ENCODE peak calls at places on chromosomes 12 and 14, in six cellular contexts. Y is colonic mucosa, D is ovary, E is PC-3, P is lung, C is fibroblast of lung. A is an unnamed sample.

GRCh38 chr12:111076611-111077451 is 156.5 kb upstream of the MYL2 start:
- DNase-seq in P (no peak), Y (no peak), E (no peak), D (no peak), C (no peak), A (no peak)

GRCh38 chr14:41607119-41607785 is 576 bp downstream of the LRFN5 start:
- DNase-seq in D (peak; percentile 6), C (peak; percentile 19), Y (no peak), E (no peak), P (no peak), A (no peak)

GRCh38 chr12:26701604-26702215 is 131.3 kb downstream of the ITPR2 start:
- DNase-seq in E (peak; percentile 80), C (peak; percentile 47), Y (no peak), D (no peak), P (no peak), A (peak; percentile 20)

GRCh38 chr14:81464253-81465001 is 64.3 kb upstream of the STON2 start:
- DNase-seq in C (peak; percentile 39), P (peak; percentile 54), E (peak; percentile 88), D (peak; percentile 23), Y (peak; percentile 75), A (peak; percentile 14)

GRCh38 chr14:67241416-67242362 is at the start of gene PALS1:
- DNase-seq in P (peak; percentile 48), E (peak; percentile 81), Y (no peak), C (peak; percentile 88), D (no peak), A (peak; percentile 54)

GRCh38 chr12:81809113-81809777 is 50.1 kb upstream of the PPFIA2 start:
- DNase-seq in E (no peak), D (no peak), P (no peak), C (no peak), Y (no peak), A (no peak)

GRCh38 chr14:39491134-39491541 is 58.9 kb upstream of the FBXO33 start:
- DNase-seq in D (no peak), P (no peak), E (peak; percentile 60), C (peak; percentile 33), Y (no peak), A (peak; percentile 5)

GRCh38 chr12:108605000-108605689 is 7.3 kb upstream of the TMEM119 start:
- DNase-seq in P (no peak), C (no peak), Y (no peak), D (no peak), E (no peak), A (no peak)

GRCh38 chr14:66082009-66082408 is 404.2 kb upstream of the CCDC196 start:
- DNase-seq in P (no peak), C (peak; percentile 56), E (no peak), D (no peak), Y (no peak), A (no peak)

GRCh38 chr12:77893918-77894317 is 63.2 kb downstream of the NAV3 start:
- DNase-seq in D (no peak), C (peak; percentile 43), P (no peak), Y (peak; percentile 87), E (peak; percentile 39), A (no peak)

GRCh38 chr14:73740921-73741326 is 26.7 kb upstream of the PNMA1 start:
- DNase-seq in Y (peak; percentile 96), P (peak; percentile 88), D (peak; percentile 78), C (no peak), E (peak; percentile 91), A (no peak)

GRCh38 chr14:72907327-72907826 is 13.5 kb upstream of the DPF3 start:
- DNase-seq in C (peak; percentile 46), E (no peak), Y (peak; percentile 34), D (no peak), P (no peak), A (no peak)

GRCh38 chr12:130013771-130014484 is 110.1 kb upstream of the TMEM132D start:
- DNase-seq in E (peak; percentile 57), P (peak; percentile 34), D (no peak), Y (peak; percentile 45), C (peak; percentile 16), A (no peak)

GRCh38 chr14:97878206-97878605 is 1081.0 kb downstream of the VRK1 start:
- DNase-seq in Y (no peak), P (no peak), D (no peak), E (no peak), C (no peak), A (no peak)

GRCh38 chr12:29738416-29738815 is 45.3 kb downstream of the TMTC1 start:
- DNase-seq in C (no peak), Y (no peak), E (no peak), D (no peak), P (no peak), A (no peak)

GRCh38 chr14:27739657-27740156 is 1026.9 kb upstream of the FOXG1 start:
- DNase-seq in E (no peak), D (no peak), C (no peak), Y (no peak), P (no peak), A (no peak)

GRCh38 chr12:28631831-28632230 is 441.6 kb downstream of the CCDC91 start:
- DNase-seq in P (no peak), C (peak; percentile 14), Y (no peak), E (no peak), D (no peak), A (no peak)

DNA sequence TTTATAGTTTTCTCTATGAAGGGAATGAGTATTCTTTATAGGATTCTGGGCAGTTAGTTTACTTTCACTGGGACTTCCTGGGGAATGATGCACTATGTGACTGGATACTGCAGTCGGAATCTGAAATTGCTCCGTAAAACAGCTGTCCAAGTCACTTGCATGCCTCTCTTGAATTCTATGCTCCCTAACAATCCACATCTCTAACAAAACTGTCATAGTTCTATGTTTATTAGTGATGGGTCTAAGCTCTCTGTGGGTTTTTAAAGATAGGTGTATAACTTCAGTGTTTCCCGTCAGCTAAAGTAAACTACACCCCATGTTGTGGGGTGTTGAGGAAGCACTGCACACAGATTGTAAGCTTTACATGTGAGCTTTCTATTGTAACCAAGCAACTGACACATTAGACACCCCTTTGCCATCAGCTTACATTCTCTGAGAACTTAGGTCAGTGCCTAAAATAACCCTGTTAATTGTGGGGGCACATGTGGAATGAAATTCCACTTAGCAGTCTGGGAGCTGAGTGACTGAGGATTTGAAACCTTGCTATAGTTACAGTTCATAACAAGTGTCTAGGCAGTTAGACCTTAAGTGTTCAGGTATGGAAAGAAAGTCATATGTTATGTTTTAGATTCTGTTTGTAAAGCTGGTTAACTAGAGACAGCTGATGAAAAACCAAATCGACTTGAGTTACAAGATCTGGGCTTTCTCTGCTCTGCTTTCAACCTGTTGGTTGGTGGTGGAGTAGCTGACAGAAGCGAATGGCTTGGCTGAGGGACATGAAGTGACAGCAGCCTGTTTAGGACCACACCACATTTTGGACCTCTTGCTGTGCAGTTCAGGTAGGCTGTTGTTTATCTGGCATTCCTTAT is 165.7 kb downstream of the AKAP6 start:
- DNase-seq in Y (no peak), E (no peak), D (no peak), C (no peak), P (no peak), A (no peak)
- H3K4me3 ChIP-seq in Y (no peak overlapping the region), E (no peak overlapping the region), D (no peak overlapping the region), C (no peak overlapping the region), P (no peak overlapping the region), A (no peak overlapping the region)

DNA sequence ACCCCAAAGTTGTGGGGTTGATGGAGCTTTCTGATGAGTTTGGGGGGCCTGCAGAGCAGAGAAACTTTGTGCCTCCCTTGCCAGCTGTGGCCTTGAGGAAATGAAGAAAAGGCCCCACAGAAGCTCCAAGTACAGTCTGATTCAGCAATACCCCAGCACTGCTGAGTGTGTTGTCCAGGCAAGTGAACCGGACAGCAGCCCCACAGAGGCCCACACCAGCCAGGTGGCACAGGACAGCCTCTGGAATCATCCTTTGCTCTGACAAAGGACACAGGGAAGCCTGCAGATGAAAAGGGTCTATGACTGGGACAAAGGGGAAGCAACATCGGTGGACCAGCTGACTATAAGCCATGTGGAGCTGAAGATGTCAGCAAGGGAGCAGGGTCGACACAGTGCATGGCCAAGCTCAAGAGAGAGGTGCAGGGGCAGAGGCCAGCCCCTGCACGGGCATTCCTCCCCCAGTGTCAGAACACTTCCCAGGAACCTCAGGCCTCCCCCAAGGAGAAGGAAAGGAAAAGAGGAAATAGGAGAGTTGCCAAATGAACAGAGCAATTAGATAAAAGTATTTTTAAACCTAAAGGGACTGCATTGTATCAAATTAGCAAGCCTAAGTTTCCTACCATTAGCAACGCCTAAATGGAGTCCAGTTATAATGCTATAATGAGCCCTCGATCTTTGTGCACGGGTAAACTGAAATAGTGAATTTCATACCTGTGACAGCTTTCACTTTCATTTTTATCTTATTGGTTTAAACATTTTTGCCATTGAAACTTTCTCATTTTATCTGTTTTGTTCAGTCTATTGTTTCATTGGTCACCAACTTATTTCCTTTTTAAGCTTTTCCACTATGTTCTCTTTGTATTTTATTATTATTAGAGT is 46.3 kb upstream of the PTGDR start:
- DNase-seq in E (no peak), C (no peak), D (no peak), P (no peak), Y (no peak), A (no peak)
- H3K4me3 ChIP-seq in E (no peak overlapping the region), C (no peak overlapping the region), D (no peak overlapping the region), P (no peak overlapping the region), Y (no peak overlapping the region), A (no peak overlapping the region)

DNA sequence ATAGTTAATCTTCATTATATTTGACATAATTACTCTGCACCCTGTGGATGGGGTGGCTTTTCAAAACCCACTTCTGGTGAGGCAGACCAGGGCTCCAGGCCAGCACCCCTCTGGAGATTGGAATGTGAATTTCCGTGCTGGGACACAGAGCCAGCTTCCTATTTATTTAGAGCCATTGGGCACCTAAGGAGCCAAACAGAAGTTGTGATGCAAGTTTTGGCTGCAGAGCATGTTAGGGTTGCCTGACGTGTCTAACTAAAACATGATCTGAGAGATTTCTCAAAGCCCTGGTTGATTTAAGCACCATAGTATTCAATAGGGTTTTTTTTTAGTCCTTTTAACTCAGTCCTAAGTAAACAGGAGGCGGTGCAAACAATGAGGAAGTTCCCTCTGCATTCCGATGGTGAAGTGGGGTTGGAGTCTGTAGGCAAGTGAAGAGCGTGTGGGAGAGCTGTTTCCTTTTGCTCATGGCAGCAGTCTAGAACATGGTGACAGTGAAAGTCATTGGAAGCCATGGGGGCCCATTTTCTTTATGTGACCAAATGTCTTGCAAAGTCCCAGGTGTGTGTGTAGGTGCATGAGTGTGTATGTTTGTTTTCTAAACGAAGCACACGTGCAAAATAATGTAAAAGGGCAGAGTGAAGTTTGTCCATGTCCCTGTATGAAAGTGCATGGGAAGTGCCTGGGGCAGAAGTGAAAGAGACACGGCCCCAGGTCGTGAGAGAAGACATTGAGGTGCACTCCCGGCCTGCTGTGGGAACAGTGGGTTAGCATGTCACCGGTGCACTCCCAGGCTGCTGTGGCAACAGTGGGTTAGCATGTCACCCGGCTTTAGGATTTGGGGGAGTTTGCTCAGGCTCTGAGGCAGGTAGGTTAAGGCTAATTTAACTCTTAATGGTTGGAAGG is 117.7 kb downstream of the PRKCH start:
- DNase-seq in C (peak; percentile 37), P (peak; percentile 75), E (peak; percentile 96), D (no peak), Y (peak; percentile 53), A (peak; percentile 7)
- H3K4me3 ChIP-seq in C (no peak overlapping the region), P (no peak overlapping the region), E (peak overlapping the region; percentile 48), D (no peak overlapping the region), Y (no peak overlapping the region), A (no peak overlapping the region)

GRCh38 chr12:52038447-52038846 is 12.8 kb upstream of the NR4A1 start:
- DNase-seq in E (no peak), Y (no peak), D (no peak), P (no peak), C (no peak), A (no peak)
- H3K4me3 ChIP-seq in E (peak overlapping the region; percentile 91), Y (no peak overlapping the region), D (peak overlapping the region; percentile 73), P (peak overlapping the region; percentile 12), C (peak overlapping the region; percentile 7), A (no peak overlapping the region)

GRCh38 chr14:36513451-36514277 is 6.4 kb downstream of the NKX2-1 start:
- DNase-seq in E (no peak), D (no peak), Y (no peak), P (peak; percentile 83), C (no peak), A (no peak)
- H3K4me3 ChIP-seq in E (no peak overlapping the region), D (no peak overlapping the region), Y (no peak overlapping the region), P (peak overlapping the region; percentile 43), C (no peak overlapping the region), A (no peak overlapping the region)

GRCh38 chr14:23035303-23036164 is 834 bp upstream of the PSMB5 start:
- DNase-seq in D (no peak), P (no peak), Y (no peak), E (no peak), C (no peak), A (no peak)
- H3K4me3 ChIP-seq in D (peak overlapping the region; percentile 66), P (no peak overlapping the region), Y (peak overlapping the region; percentile 57), E (peak overlapping the region; percentile 89), C (peak overlapping the region; percentile 99), A (no peak overlapping the region)

A was measured in AG09309.